ENCODE peak calls at places on chromosome 5, in ten cellular contexts. G is SK-N-SH; W is transverse colon; H is pancreas; F is CD4-positive, CD25-positive, alpha-beta regulatory T cell; V is neural progenitor cell; X is GM23248; R is fibroblast of lung; M is ovary; Q is psoas muscle. P is an unnamed sample. For H3K4me1, the result is how much of the 10 kb centered on the place peaks cover.

GRCh38 chr5:141560141-141560540 is 58.7 kb downstream of the DIAPH1 start:
- DNase-seq in R (peak), G (no peak), H (no peak), X (peak), F (no peak), Q (no peak), M (no peak), W (no peak), V (no peak), P (no peak)

GRCh38 chr5:139770722-139771121 is 24.9 kb upstream of the PSD2 start:
- DNase-seq in X (no peak), Q (no peak), H (no peak), V (no peak), R (no peak), F (no peak), M (no peak), G (no peak), W (no peak), P (no peak)

GRCh38 chr5:58786035-58786434 is 203.2 kb downstream of the RAB3C start:
- DNase-seq in F (no peak), V (no peak), H (no peak), G (no peak), W (no peak), Q (no peak), M (no peak), R (no peak), X (no peak), P (no peak)

GRCh38 chr5:97276721-97277120 is 93.7 kb upstream of the RIOK2 start:
- DNase-seq in W (no peak), R (no peak), Q (no peak), G (no peak), H (no peak), M (no peak), F (no peak), V (no peak), X (no peak), P (no peak)

GRCh38 chr5:66675369-66675768 is 79.2 kb downstream of the MAST4 start:
- DNase-seq in V (no peak), Q (no peak), X (no peak), W (no peak), G (no peak), R (no peak), H (no peak), M (no peak), F (no peak), P (no peak)

GRCh38 chr5:83987513-83988292 is 267.0 kb upstream of the HAPLN1 start:
- DNase-seq in R (peak), F (no peak), H (no peak), Q (no peak), W (no peak), X (no peak), M (no peak), G (no peak), V (no peak), P (no peak)

GRCh38 chr5:122412966-122413365 is 100.9 kb downstream of the SNCAIP start:
- DNase-seq in R (no peak), V (no peak), M (no peak), G (no peak), X (no peak), H (no peak), Q (no peak), W (no peak), F (no peak), P (no peak)

GRCh38 chr5:176446884-176447537 is 1.2 kb upstream of the FAF2 start:
- DNase-seq in H (peak), X (peak), M (peak), G (no peak), F (no peak), W (peak), R (no peak), V (peak), Q (peak), P (no peak)

GRCh38 chr5:177099422-177100093 is 12.8 kb downstream of the FGFR4 start:
- DNase-seq in W (peak), Q (no peak), H (no peak), F (no peak), X (no peak), V (peak), R (no peak), M (no peak), G (no peak), P (no peak)

GRCh38 chr5:96733771-96734498 is 71.8 kb downstream of the CAST start:
- DNase-seq in R (no peak), M (no peak), F (no peak), W (no peak), V (no peak), X (peak), H (no peak), G (no peak), Q (no peak), P (no peak)

GRCh38 chr5:175822225-175822624 is 49.2 kb upstream of the CPLX2 start:
- DNase-seq in Q (no peak), R (no peak), M (no peak), F (no peak), H (no peak), G (no peak), W (no peak), V (no peak), X (no peak), P (no peak)

GRCh38 chr5:152092580-152092979 is 167.9 kb upstream of the GLRA1 start:
- DNase-seq in V (no peak), W (no peak), X (peak), M (no peak), Q (no peak), H (no peak), R (no peak), G (no peak), F (no peak), P (no peak)

GRCh38 chr5:117286813-117287212 is 712.2 kb upstream of the SEMA6A start:
- DNase-seq in G (no peak), F (no peak), Q (no peak), W (no peak), H (no peak), R (no peak), V (no peak), X (no peak), M (no peak), P (no peak)

GRCh38 chr5:84477485-84477884 is 92.8 kb upstream of the EDIL3 start:
- DNase-seq in M (no peak), W (no peak), G (no peak), H (no peak), X (no peak), F (no peak), V (no peak), Q (no peak), R (no peak), P (no peak)

GRCh38 chr5:8396756-8397155 is 527.8 kb downstream of the MTRR start:
- DNase-seq in H (no peak), G (no peak), Q (no peak), M (no peak), X (peak), W (no peak), R (peak), V (no peak), F (no peak), P (no peak)

GRCh38 chr5:5381259-5382006 is 41.0 kb upstream of the ICE1 start:
- DNase-seq in X (no peak), F (no peak), Q (no peak), R (no peak), H (no peak), G (no peak), V (no peak), M (no peak), W (no peak), P (no peak)

GRCh38 chr5:92514901-92515300 is 1066.1 kb downstream of the NR2F1-AS1 start:
- DNase-seq in R (no peak), H (no peak), Q (no peak), G (no peak), F (no peak), V (no peak), M (no peak), X (no peak), W (no peak), P (no peak)

GRCh38 chr5:146409081-146409671 is 38.0 kb upstream of the TCERG1 start:
- DNase-seq in M (no peak), F (no peak), W (no peak), X (peak), H (no peak), R (no peak), Q (no peak), V (peak), G (no peak), P (no peak)

GRCh38 chr5:94691947-94692346 is 73.5 kb downstream of the SLF1 start:
- DNase-seq in V (peak), M (no peak), Q (no peak), W (no peak), X (peak), G (peak), R (peak), H (no peak), F (no peak), P (no peak)

GRCh38 chr5:133457956-133458355 is 154.4 kb downstream of the FSTL4 start:
- DNase-seq in Q (no peak), H (no peak), V (no peak), X (no peak), W (no peak), G (no peak), R (no peak), M (no peak), F (no peak), P (no peak)

GRCh38 chr5:78816143-78816765 is 167.7 kb upstream of the LHFPL2 start:
- DNase-seq in X (no peak), H (no peak), W (no peak), M (no peak), V (no peak), G (no peak), R (no peak), F (no peak), Q (no peak), P (no peak)

GRCh38 chr5:10602031-10602806 is 38.3 kb downstream of the ANKRD33B start:
- DNase-seq in R (no peak), X (no peak), F (no peak), G (no peak), W (no peak), V (no peak), Q (no peak), H (no peak), M (no peak), P (no peak)

GRCh38 chr5:91024727-91025126 is 358.4 kb downstream of the ARRDC3 start:
- DNase-seq in W (no peak), F (no peak), V (no peak), M (no peak), Q (no peak), G (no peak), X (no peak), R (peak), H (no peak), P (no peak)

GRCh38 chr5:167261309-167262100 is 1029.9 kb upstream of the WWC1 start:
- DNase-seq in F (no peak), Q (no peak), V (peak), X (peak), W (no peak), H (no peak), R (no peak), G (no peak), M (no peak), P (no peak)

GRCh38 chr5:93925321-93925720 is 183.9 kb upstream of the POU5F2 start:
- DNase-seq in X (no peak), Q (no peak), G (no peak), H (no peak), V (no peak), W (no peak), M (no peak), F (no peak), R (no peak), P (no peak)

GRCh38 chr5:54624671-54625583 is 107.4 kb downstream of the SNX18 start:
- DNase-seq in R (peak), G (no peak), F (no peak), Q (no peak), X (peak), M (no peak), W (no peak), H (no peak), V (no peak), P (no peak)

GRCh38 chr5:82160948-82161347 is 117.2 kb downstream of the RPS23 start:
- DNase-seq in Q (no peak), F (no peak), G (no peak), H (no peak), R (no peak), V (peak), M (no peak), W (no peak), X (peak), P (no peak)

GRCh38 chr5:121221483-121221882 is 630.2 kb upstream of the FTMT start:
- DNase-seq in F (no peak), Q (peak), V (no peak), G (no peak), M (no peak), R (no peak), W (no peak), X (no peak), H (peak), P (no peak)

GRCh38 chr5:117623042-117623815 is 1048.6 kb upstream of the SEMA6A start:
- DNase-seq in V (peak), W (no peak), M (no peak), X (no peak), G (no peak), H (no peak), Q (no peak), R (peak), F (no peak), P (no peak)

GRCh38 chr5:52864376-52864775 is 76.7 kb downstream of the ITGA1 start:
- DNase-seq in H (no peak), W (no peak), M (no peak), G (no peak), R (peak), Q (no peak), F (no peak), X (peak), V (no peak), P (no peak)

GRCh38 chr5:59543826-59544442 is 349.6 kb downstream of the PDE4D start:
- DNase-seq in V (no peak), G (no peak), W (peak), M (no peak), X (no peak), Q (peak), R (no peak), F (no peak), H (no peak), P (no peak)

GRCh38 chr5:96930058-96930457 is 5.8 kb upstream of the LNPEP start:
- DNase-seq in Q (no peak), R (no peak), M (no peak), G (no peak), W (no peak), X (no peak), F (no peak), H (no peak), V (no peak), P (no peak)

GRCh38 chr5:68898961-68899471 is 194.8 kb upstream of the SLC30A5 start:
- DNase-seq in X (peak), F (no peak), Q (no peak), G (no peak), W (no peak), V (peak), H (no peak), M (no peak), R (peak), P (no peak)

GRCh38 chr5:141528401-141528984 is 39.6 kb downstream of the PCDHGC5 start:
- DNase-seq in W (no peak), G (no peak), X (peak), H (no peak), Q (peak), F (no peak), V (no peak), M (peak), R (peak), P (no peak)

GRCh38 chr5:102277059-102277621 is 18.9 kb downstream of the SLCO4C1 start:
- DNase-seq in R (no peak), V (no peak), Q (no peak), W (no peak), H (no peak), F (no peak), X (no peak), G (no peak), M (no peak), P (no peak)

GRCh38 chr5:116176124-116176523 is 91.3 kb downstream of the COMMD10 start:
- DNase-seq in V (no peak), Q (no peak), H (no peak), M (no peak), F (no peak), X (no peak), W (no peak), G (no peak), R (no peak), P (no peak)

GRCh38 chr5:157166164-157166493 is at the start of gene GARIN3:
- DNase-seq in X (no peak), H (no peak), V (no peak), F (no peak), M (no peak), R (no peak), G (no peak), W (no peak), Q (no peak), P (no peak)

GRCh38 chr5:61496406-61497307 is 164.6 kb downstream of the ZSWIM6 start:
- DNase-seq in X (peak), M (no peak), W (no peak), F (no peak), R (peak), H (no peak), V (peak), Q (no peak), G (peak), P (no peak)

DNA sequence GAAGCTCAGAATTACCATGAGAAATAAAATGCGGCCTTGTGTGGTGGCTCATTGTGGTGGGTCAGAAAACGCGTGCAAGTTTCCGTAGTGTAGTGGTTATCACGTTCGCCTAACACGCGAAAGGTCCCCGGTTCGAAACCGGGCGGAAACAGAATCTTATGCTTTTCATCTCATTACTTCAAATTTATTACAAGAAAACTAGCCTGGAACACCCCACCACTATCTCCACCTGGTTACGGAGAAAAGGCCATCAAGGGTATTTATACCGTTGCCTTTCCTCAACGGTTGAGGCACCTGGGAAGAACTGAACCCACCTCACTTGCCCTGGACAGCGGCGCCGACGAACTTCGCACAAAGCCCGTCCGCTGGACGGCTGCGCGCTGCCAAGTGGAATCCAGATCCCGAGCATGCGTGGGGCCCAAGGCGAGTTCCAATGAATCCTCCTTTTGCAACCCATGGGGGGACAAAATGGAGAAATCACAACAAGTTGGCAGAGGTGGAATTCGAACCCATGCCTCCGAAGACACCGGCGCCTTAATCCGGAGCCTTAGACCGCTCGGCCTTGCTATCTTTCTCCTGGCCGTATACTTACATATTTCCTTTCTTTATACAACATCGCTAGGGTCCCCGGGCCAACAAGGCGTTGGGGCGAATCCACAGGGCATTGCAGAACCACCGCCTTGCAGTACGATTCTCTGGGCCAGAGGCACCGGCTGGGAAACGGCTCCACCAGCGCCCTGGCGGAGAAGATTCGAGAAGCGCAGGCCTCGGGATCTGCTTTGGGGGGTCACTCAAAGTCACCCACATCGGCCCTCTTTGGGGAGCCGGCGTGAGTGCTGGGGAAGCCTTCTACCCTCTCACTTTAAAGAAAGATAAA is 16.9 kb downstream of the OR2V2 start:
- DNase-seq in W (no peak), X (peak), M (no peak), F (no peak), V (peak), H (no peak), G (no peak), R (peak), Q (no peak), P (no peak)
- H3K4me1 ChIP-seq in W (under half), X (under half), M (under half), F (under half), V (under half), H (under half), G (under half), R (under half), Q (under half), P (under half)

GRCh38 chr5:57692582-57693487 is 210.2 kb upstream of the ACTBL2 start:
- DNase-seq in X (peak), G (no peak), M (peak), R (peak), Q (peak), W (peak), F (no peak), V (peak), H (no peak), P (peak)
- H3K27ac ChIP-seq in X (peak), G (peak), M (no peak), R (no peak), Q (peak), W (peak), F (no peak), V (no peak), H (no peak), P (peak)

GRCh38 chr5:111121926-111122325 is 29.8 kb downstream of the WDR36 start:
- DNase-seq in M (no peak), W (no peak), F (no peak), H (no peak), R (no peak), G (no peak), V (no peak), Q (no peak), X (no peak), P (no peak)
- H3K4me3 ChIP-seq in M (no peak), W (no peak), F (no peak), H (no peak), R (no peak), G (no peak), V (no peak), Q (no peak), X (no peak), P (no peak)

GRCh38 chr5:168317521-168318147 is 26.2 kb downstream of the WWC1 start:
- DNase-seq in X (peak), G (peak), F (no peak), M (no peak), W (no peak), R (peak), V (peak), H (no peak), Q (no peak), P (peak)
- H3K4me1 ChIP-seq in X (under half), G (under half), F (under half), M (under half), W (under half), R (under half), V (under half), H (under half), Q (under half), P (under half)

GRCh38 chr5:80125962-80126480 is 90.9 kb downstream of the THBS4 start:
- DNase-seq in M (no peak), R (peak), X (peak), V (no peak), F (no peak), G (no peak), H (no peak), W (no peak), Q (no peak), P (no peak)
- H3K27ac ChIP-seq in M (no peak), R (no peak), X (peak), V (no peak), F (no peak), G (no peak), H (no peak), W (no peak), Q (no peak), P (no peak)

P was measured in Panc1.